ENCODE peak calls at places on chromosomes 3 and 15, in eight cellular contexts. One of them, this sample, is unnamed.

GRCh38 chr3:14772533-14773138 is 46.1 kb upstream of the FGD5 start:
- DNase-seq in uterus: no peak
- DNase-seq in tibial nerve: no peak
- DNase-seq in IMR-90: no peak
- DNase-seq in ovary: no peak
- DNase-seq in transverse colon: no peak
- DNase-seq in adrenal gland: no peak
- DNase-seq in body of pancreas: no peak
- DNase-seq in this sample: no peak

GRCh38 chr3:93969443-93969842 is 4.3 kb downstream of the PROS1 start:
- DNase-seq in uterus: no peak
- DNase-seq in tibial nerve: no peak
- DNase-seq in IMR-90: peak
- DNase-seq in ovary: no peak
- DNase-seq in transverse colon: no peak
- DNase-seq in adrenal gland: no peak
- DNase-seq in body of pancreas: no peak
- DNase-seq in this sample: peak

GRCh38 chr15:69823223-69823907 is 274.4 kb downstream of the TLE3 start:
- DNase-seq in uterus: no peak
- DNase-seq in tibial nerve: no peak
- DNase-seq in IMR-90: peak
- DNase-seq in ovary: no peak
- DNase-seq in transverse colon: no peak
- DNase-seq in adrenal gland: no peak
- DNase-seq in body of pancreas: no peak
- DNase-seq in this sample: peak

GRCh38 chr3:13823186-13823585 is 56.7 kb downstream of the WNT7A start:
- DNase-seq in uterus: no peak
- DNase-seq in tibial nerve: no peak
- DNase-seq in IMR-90: no peak
- DNase-seq in ovary: no peak
- DNase-seq in transverse colon: no peak
- DNase-seq in adrenal gland: no peak
- DNase-seq in body of pancreas: no peak
- DNase-seq in this sample: no peak

GRCh38 chr15:98700501-98700900 is 52.2 kb downstream of the IGF1R start:
- DNase-seq in uterus: no peak
- DNase-seq in tibial nerve: no peak
- DNase-seq in IMR-90: no peak
- DNase-seq in ovary: no peak
- DNase-seq in transverse colon: no peak
- DNase-seq in adrenal gland: no peak
- DNase-seq in body of pancreas: no peak
- DNase-seq in this sample: no peak

GRCh38 chr3:197465197-197465995 is 90.4 kb downstream of the BDH1 start:
- DNase-seq in uterus: no peak
- DNase-seq in tibial nerve: no peak
- DNase-seq in IMR-90: no peak
- DNase-seq in ovary: no peak
- DNase-seq in transverse colon: no peak
- DNase-seq in adrenal gland: no peak
- DNase-seq in body of pancreas: no peak
- DNase-seq in this sample: no peak

GRCh38 chr3:196938124-196938523 is 4.2 kb downstream of the NCBP2 start:
- DNase-seq in uterus: no peak
- DNase-seq in tibial nerve: no peak
- DNase-seq in IMR-90: no peak
- DNase-seq in ovary: no peak
- DNase-seq in transverse colon: no peak
- DNase-seq in adrenal gland: no peak
- DNase-seq in body of pancreas: no peak
- DNase-seq in this sample: no peak

GRCh38 chr3:100140976-100141375 is 26.7 kb upstream of the FILIP1L start:
- DNase-seq in uterus: no peak
- DNase-seq in tibial nerve: no peak
- DNase-seq in IMR-90: no peak
- DNase-seq in ovary: no peak
- DNase-seq in transverse colon: no peak
- DNase-seq in adrenal gland: no peak
- DNase-seq in body of pancreas: no peak
- DNase-seq in this sample: no peak

GRCh38 chr15:97522362-97522761 is 438.1 kb upstream of the ARRDC4 start:
- DNase-seq in uterus: no peak
- DNase-seq in tibial nerve: no peak
- DNase-seq in IMR-90: no peak
- DNase-seq in ovary: no peak
- DNase-seq in transverse colon: no peak
- DNase-seq in adrenal gland: no peak
- DNase-seq in body of pancreas: no peak
- DNase-seq in this sample: no peak

GRCh38 chr3:42369304-42369703 is 41.1 kb downstream of the LYZL4 start:
- DNase-seq in uterus: peak
- DNase-seq in tibial nerve: no peak
- DNase-seq in IMR-90: no peak
- DNase-seq in ovary: no peak
- DNase-seq in transverse colon: peak
- DNase-seq in adrenal gland: no peak
- DNase-seq in body of pancreas: peak
- DNase-seq in this sample: no peak

GRCh38 chr15:97692317-97693015 is 268.0 kb upstream of the ARRDC4 start:
- DNase-seq in uterus: no peak
- DNase-seq in tibial nerve: no peak
- DNase-seq in IMR-90: no peak
- DNase-seq in ovary: no peak
- DNase-seq in transverse colon: no peak
- DNase-seq in adrenal gland: no peak
- DNase-seq in body of pancreas: no peak
- DNase-seq in this sample: no peak

GRCh38 chr3:155218470-155218869 is 75.0 kb downstream of the STRIT1 start:
- DNase-seq in uterus: no peak
- DNase-seq in tibial nerve: no peak
- DNase-seq in IMR-90: no peak
- DNase-seq in ovary: no peak
- DNase-seq in transverse colon: no peak
- DNase-seq in adrenal gland: no peak
- DNase-seq in body of pancreas: no peak
- DNase-seq in this sample: no peak

GRCh38 chr3:8482960-8483665 is 18.5 kb upstream of the LMCD1 start:
- DNase-seq in uterus: peak
- DNase-seq in tibial nerve: peak
- DNase-seq in IMR-90: peak
- DNase-seq in ovary: peak
- DNase-seq in transverse colon: peak
- DNase-seq in adrenal gland: peak
- DNase-seq in body of pancreas: peak
- DNase-seq in this sample: no peak

GRCh38 chr3:52536369-52537164 is at the start of gene UQCC5:
- DNase-seq in uterus: peak
- DNase-seq in tibial nerve: peak
- DNase-seq in IMR-90: peak
- DNase-seq in ovary: peak
- DNase-seq in transverse colon: peak
- DNase-seq in adrenal gland: peak
- DNase-seq in body of pancreas: peak
- DNase-seq in this sample: peak

GRCh38 chr15:56832125-56832524 is 86.3 kb upstream of the TCF12 start:
- DNase-seq in uterus: peak
- DNase-seq in tibial nerve: no peak
- DNase-seq in IMR-90: no peak
- DNase-seq in ovary: no peak
- DNase-seq in transverse colon: peak
- DNase-seq in adrenal gland: peak
- DNase-seq in body of pancreas: peak
- DNase-seq in this sample: no peak

GRCh38 chr15:41936649-41937567 is 35.4 kb downstream of the EHD4 start:
- DNase-seq in uterus: no peak
- DNase-seq in tibial nerve: no peak
- DNase-seq in IMR-90: peak
- DNase-seq in ovary: no peak
- DNase-seq in transverse colon: peak
- DNase-seq in adrenal gland: peak
- DNase-seq in body of pancreas: peak
- DNase-seq in this sample: no peak

GRCh38 chr15:41939986-41940385 is 32.4 kb downstream of the EHD4 start:
- DNase-seq in uterus: no peak
- DNase-seq in tibial nerve: no peak
- DNase-seq in IMR-90: no peak
- DNase-seq in ovary: no peak
- DNase-seq in transverse colon: no peak
- DNase-seq in adrenal gland: no peak
- DNase-seq in body of pancreas: no peak
- DNase-seq in this sample: no peak

GRCh38 chr15:41935566-41936020 is 36.8 kb downstream of the EHD4 start:
- DNase-seq in uterus: no peak
- DNase-seq in tibial nerve: no peak
- DNase-seq in IMR-90: no peak
- DNase-seq in ovary: no peak
- DNase-seq in transverse colon: no peak
- DNase-seq in adrenal gland: no peak
- DNase-seq in body of pancreas: no peak
- DNase-seq in this sample: no peak

GRCh38 chr15:41936155-41936554 is 36.2 kb downstream of the EHD4 start:
- DNase-seq in uterus: no peak
- DNase-seq in tibial nerve: no peak
- DNase-seq in IMR-90: no peak
- DNase-seq in ovary: no peak
- DNase-seq in transverse colon: no peak
- DNase-seq in adrenal gland: no peak
- DNase-seq in body of pancreas: no peak
- DNase-seq in this sample: no peak

DNA sequence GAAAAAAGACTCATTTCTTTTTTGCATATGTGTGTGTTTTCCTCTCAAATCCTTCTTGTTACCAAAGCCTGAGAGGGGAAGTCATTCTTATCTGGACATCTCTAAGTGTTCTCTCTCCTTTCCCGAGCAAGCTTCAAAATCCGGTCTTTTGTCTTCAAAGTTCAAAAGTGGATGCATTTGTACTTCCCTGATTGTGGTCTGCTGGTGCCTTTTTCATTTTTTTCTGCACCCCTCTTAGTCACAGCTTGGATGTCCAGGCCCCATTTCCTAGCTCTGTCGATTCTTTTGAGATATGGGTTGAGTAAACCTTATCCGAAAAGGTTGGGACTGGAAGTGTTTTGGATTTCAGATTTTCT is 34.8 kb downstream of the EHD4 start:
- DNase-seq in uterus: no peak
- DNase-seq in tibial nerve: no peak
- DNase-seq in IMR-90: no peak
- DNase-seq in ovary: no peak
- DNase-seq in transverse colon: no peak
- DNase-seq in adrenal gland: no peak
- DNase-seq in body of pancreas: no peak
- DNase-seq in this sample: no peak
- TF ChIP-seq POLR2A in uterus: no peak
- TF ChIP-seq POLR2A in tibial nerve: no peak
- TF ChIP-seq POLR2A in IMR-90: no peak
- TF ChIP-seq POLR2A in ovary: no peak
- TF ChIP-seq POLR2A in transverse colon: no peak
- TF ChIP-seq POLR2A in adrenal gland: no peak
- TF ChIP-seq POLR2A in body of pancreas: no peak
- TF ChIP-seq POLR2A in this sample: no peak

DNA sequence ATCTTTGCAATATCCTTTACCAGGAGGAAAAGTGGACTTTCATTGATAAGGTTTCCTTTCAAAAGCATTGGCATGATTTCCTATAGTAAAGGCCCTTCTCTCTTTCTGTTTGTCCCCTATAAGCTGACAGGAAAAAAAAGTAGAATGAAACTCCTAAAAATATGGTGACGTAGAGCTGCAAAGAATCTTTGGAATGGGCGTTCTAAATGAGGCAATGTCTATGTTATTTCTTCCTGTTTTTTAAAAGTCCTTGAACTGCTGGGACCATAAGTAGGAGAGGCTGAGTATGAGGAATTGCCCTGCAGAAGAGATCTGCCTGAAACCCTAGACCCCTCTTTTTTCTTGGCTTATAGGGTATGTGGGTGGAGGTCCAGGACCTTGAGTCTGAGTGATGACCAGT is 17.2 kb downstream of the ST3GAL6 start:
- DNase-seq in uterus: no peak
- DNase-seq in tibial nerve: no peak
- DNase-seq in IMR-90: no peak
- DNase-seq in ovary: no peak
- DNase-seq in transverse colon: no peak
- DNase-seq in adrenal gland: no peak
- DNase-seq in body of pancreas: no peak
- DNase-seq in this sample: no peak
- TF ChIP-seq POLR2A in uterus: no peak
- TF ChIP-seq POLR2A in tibial nerve: no peak
- TF ChIP-seq POLR2A in IMR-90: no peak
- TF ChIP-seq POLR2A in ovary: no peak
- TF ChIP-seq POLR2A in transverse colon: no peak
- TF ChIP-seq POLR2A in adrenal gland: no peak
- TF ChIP-seq POLR2A in body of pancreas: no peak
- TF ChIP-seq POLR2A in this sample: no peak

GRCh38 chr15:66294157-66294931 is 976 bp downstream of the DIS3L start:
- DNase-seq in uterus: peak
- DNase-seq in tibial nerve: no peak
- DNase-seq in IMR-90: peak
- DNase-seq in ovary: no peak
- DNase-seq in transverse colon: peak
- DNase-seq in adrenal gland: peak
- DNase-seq in body of pancreas: peak
- DNase-seq in this sample: peak
- TF ChIP-seq POLR2A in uterus: no peak
- TF ChIP-seq POLR2A in tibial nerve: no peak
- TF ChIP-seq POLR2A in IMR-90: no peak
- TF ChIP-seq POLR2A in ovary: no peak
- TF ChIP-seq POLR2A in transverse colon: peak
- TF ChIP-seq POLR2A in adrenal gland: no peak
- TF ChIP-seq POLR2A in body of pancreas: no peak
- TF ChIP-seq POLR2A in this sample: no peak

DNA sequence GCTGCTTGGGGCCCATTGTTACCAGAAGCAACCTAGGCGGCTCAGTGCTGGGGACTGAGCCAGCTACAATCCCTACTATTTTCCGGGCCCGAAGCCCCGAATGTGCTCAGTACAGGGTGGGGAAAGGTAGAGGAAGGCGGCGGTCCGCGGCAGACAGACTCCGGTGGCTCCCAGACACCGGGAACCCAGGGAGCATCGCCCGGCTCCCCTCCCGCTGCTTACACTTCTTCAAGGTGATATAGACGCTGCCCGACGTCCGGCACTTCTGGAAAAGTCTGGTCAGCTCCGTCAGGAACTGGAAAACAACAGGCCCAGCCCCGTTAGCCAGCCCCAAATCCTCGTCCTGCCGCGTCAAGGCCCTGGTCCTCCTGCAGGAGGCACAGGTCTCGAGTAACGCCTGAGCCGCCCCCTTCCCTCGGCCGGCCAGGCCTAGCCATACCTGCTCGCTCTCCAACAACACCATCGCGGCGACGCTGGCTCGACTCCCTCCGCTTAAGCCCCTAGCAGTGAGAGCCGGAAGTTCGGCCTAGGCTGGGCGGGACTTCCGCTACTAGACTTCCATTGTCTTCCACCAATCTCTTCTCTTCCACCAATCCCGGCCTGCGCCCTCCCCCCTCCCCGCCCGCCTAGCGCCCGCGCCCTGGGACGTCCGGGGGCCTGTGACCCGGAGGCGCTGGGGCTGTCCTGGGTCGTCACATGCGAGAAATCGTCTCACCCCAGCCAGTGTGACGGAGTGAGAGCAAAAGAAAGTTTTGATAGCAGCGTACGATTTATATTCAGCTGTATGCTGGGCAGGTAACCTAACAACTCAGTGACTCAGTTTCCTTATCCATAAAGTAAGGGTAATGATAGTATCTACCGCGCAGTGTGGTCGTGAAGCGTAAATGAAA is at the start of gene SRP14:
- DNase-seq in uterus: peak
- DNase-seq in tibial nerve: peak
- DNase-seq in IMR-90: peak
- DNase-seq in ovary: peak
- DNase-seq in transverse colon: peak
- DNase-seq in adrenal gland: peak
- DNase-seq in body of pancreas: peak
- DNase-seq in this sample: peak
- TF ChIP-seq POLR2A in uterus: peak
- TF ChIP-seq POLR2A in tibial nerve: peak
- TF ChIP-seq POLR2A in IMR-90: peak
- TF ChIP-seq POLR2A in ovary: peak
- TF ChIP-seq POLR2A in transverse colon: peak
- TF ChIP-seq POLR2A in adrenal gland: peak
- TF ChIP-seq POLR2A in body of pancreas: peak
- TF ChIP-seq POLR2A in this sample: peak

This sample was measured in erythroblast.